ENCODE peak calls at places on chromosome 1, in nine cellular contexts. L is hepatocyte, F is neural progenitor cell, I is psoas muscle, A is adrenal gland, J is ovary, H is suprapubic skin, R is heart right ventricle, X is left ventricle myocardium inferior. Z is an unnamed sample.

GRCh38 chr1:27428316-27429028 is 36.0 kb downstream of the GPR3 start:
- DNase-seq in L (peak; percentile 28), F (no peak), I (peak; percentile 74), A (peak; percentile 86), J (no peak), H (no peak), R (peak; percentile 50), X (peak; percentile 57), Z (peak; percentile 55)

GRCh38 chr1:70818391-70818790 is 229.2 kb downstream of the PTGER3 start:
- DNase-seq in L (no peak), F (no peak), I (no peak), A (no peak), J (no peak), H (no peak), R (no peak), X (no peak), Z (no peak)

GRCh38 chr1:38525343-38525948 is 334.1 kb downstream of the RRAGC start:
- DNase-seq in L (peak; percentile 26), F (no peak), I (no peak), A (no peak), J (no peak), H (no peak), R (no peak), X (no peak), Z (no peak)

GRCh38 chr1:40868051-40868723 is 6.0 kb upstream of the CITED4 start:
- DNase-seq in L (peak; percentile 66), F (no peak), I (no peak), A (no peak), J (no peak), H (no peak), R (no peak), X (no peak), Z (no peak)

GRCh38 chr1:234962340-234962989 is 166.2 kb downstream of the TOMM20 start:
- DNase-seq in L (peak; percentile 64), F (no peak), I (no peak), A (peak; percentile 66), J (no peak), H (peak; percentile 85), R (peak; percentile 64), X (no peak), Z (no peak)

GRCh38 chr1:48600182-48600581 is 128.2 kb upstream of the SPATA6 start:
- DNase-seq in L (no peak), F (no peak), I (no peak), A (no peak), J (no peak), H (no peak), R (no peak), X (no peak), Z (no peak)

GRCh38 chr1:31063636-31064035 is 1.9 kb downstream of the PUM1 start:
- DNase-seq in L (no peak), F (peak; percentile 27), I (no peak), A (no peak), J (no peak), H (no peak), R (no peak), X (no peak), Z (no peak)

GRCh38 chr1:32871364-32872188 is 864 bp upstream of the FNDC5 start:
- DNase-seq in L (no peak), F (peak; percentile 76), I (no peak), A (peak; percentile 54), J (no peak), H (peak; percentile 64), R (no peak), X (no peak), Z (peak; percentile 65)

GRCh38 chr1:176110203-176110602 is 96.9 kb downstream of the COP1 start:
- DNase-seq in L (peak; percentile 7), F (no peak), I (no peak), A (no peak), J (no peak), H (no peak), R (no peak), X (no peak), Z (no peak)

GRCh38 chr1:156859523-156860112 is 701 bp upstream of the INSRR start:
- DNase-seq in L (no peak), F (peak; percentile 56), I (no peak), A (peak; percentile 58), J (no peak), H (no peak), R (peak; percentile 18), X (no peak), Z (peak; percentile 82)

GRCh38 chr1:212916395-212917133 is 33.8 kb upstream of the VASH2 start:
- DNase-seq in L (peak; percentile 30), F (peak; percentile 58), I (peak; percentile 56), A (no peak), J (no peak), H (no peak), R (peak; percentile 25), X (peak; percentile 44), Z (peak; percentile 74)

GRCh38 chr1:20767271-20767670 is 19.8 kb downstream of the HP1BP3 start:
- DNase-seq in L (no peak), F (no peak), I (no peak), A (no peak), J (no peak), H (no peak), R (no peak), X (no peak), Z (no peak)

GRCh38 chr1:58983159-58983558 is 199.3 kb upstream of the JUN start:
- DNase-seq in L (no peak), F (no peak), I (no peak), A (no peak), J (no peak), H (no peak), R (no peak), X (no peak), Z (no peak)

GRCh38 chr1:8047686-8048522 is 21.8 kb upstream of the ERRFI1 start:
- DNase-seq in L (peak; percentile 35), F (no peak), I (no peak), A (peak; percentile 49), J (no peak), H (no peak), R (peak; percentile 43), X (peak; percentile 36), Z (no peak)

GRCh38 chr1:190176776-190177175 is 300.9 kb downstream of the BRINP3 start:
- DNase-seq in L (no peak), F (no peak), I (no peak), A (no peak), J (no peak), H (no peak), R (no peak), X (no peak), Z (no peak)

GRCh38 chr1:68969430-68969829 is 472.5 kb upstream of the DEPDC1 start:
- DNase-seq in L (no peak), F (peak; percentile 10), I (no peak), A (no peak), J (no peak), H (no peak), R (no peak), X (no peak), Z (no peak)

GRCh38 chr1:173212952-173213491 is 5.9 kb upstream of the TNFSF4 start:
- DNase-seq in L (no peak), F (no peak), I (no peak), A (no peak), J (no peak), H (no peak), R (no peak), X (no peak), Z (no peak)

GRCh38 chr1:117658676-117659075 is 52.8 kb downstream of the TENT5C start:
- DNase-seq in L (no peak), F (no peak), I (no peak), A (no peak), J (no peak), H (no peak), R (no peak), X (no peak), Z (no peak)

DNA sequence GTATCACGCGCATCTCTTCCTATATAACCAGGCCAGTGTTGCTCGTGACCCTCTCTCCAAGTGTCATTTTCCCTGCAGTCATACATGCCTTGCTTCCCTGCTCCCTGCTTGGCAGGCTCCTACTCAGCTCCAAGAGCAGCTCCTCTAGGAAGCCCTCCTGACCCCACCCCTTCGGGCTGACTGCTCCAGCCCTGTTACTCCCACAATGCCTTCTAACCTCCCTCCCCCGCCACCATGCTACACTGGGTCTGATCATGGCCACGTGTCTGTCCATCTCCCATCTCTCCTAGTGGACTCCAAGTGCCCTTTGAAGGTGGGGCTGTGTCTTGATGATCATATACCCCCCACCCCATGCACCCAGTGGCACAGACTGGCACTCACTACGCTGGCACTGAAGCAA is 44.7 kb downstream of the MRPL37 start:
- DNase-seq in L (no peak), F (no peak), I (no peak), A (no peak), J (no peak), H (no peak), R (no peak), X (no peak), Z (no peak)
- H3K36me3 ChIP-seq in L (no peaks in the 10 kb centered on the region), F (no peaks in the 10 kb centered on the region), I (no peaks in the 10 kb centered on the region), A (no peaks in the 10 kb centered on the region), J (no peaks in the 10 kb centered on the region), H (peaks cover 57% of the 10 kb centered on the region), R (no peaks in the 10 kb centered on the region), X (peaks cover 34% of the 10 kb centered on the region), Z (peaks cover 9% of the 10 kb centered on the region)

GRCh38 chr1:165686121-165686970 is 12.0 kb downstream of the ALDH9A1 start:
- DNase-seq in L (no peak), F (peak; percentile 27), I (no peak), A (no peak), J (no peak), H (no peak), R (no peak), X (no peak), Z (peak; percentile 42)
- H3K4me3 ChIP-seq in L (no peak overlapping the region), F (no peak overlapping the region), I (no peak overlapping the region), A (no peak overlapping the region), J (no peak overlapping the region), H (no peak overlapping the region), R (no peak overlapping the region), X (no peak overlapping the region), Z (no peak overlapping the region)

DNA sequence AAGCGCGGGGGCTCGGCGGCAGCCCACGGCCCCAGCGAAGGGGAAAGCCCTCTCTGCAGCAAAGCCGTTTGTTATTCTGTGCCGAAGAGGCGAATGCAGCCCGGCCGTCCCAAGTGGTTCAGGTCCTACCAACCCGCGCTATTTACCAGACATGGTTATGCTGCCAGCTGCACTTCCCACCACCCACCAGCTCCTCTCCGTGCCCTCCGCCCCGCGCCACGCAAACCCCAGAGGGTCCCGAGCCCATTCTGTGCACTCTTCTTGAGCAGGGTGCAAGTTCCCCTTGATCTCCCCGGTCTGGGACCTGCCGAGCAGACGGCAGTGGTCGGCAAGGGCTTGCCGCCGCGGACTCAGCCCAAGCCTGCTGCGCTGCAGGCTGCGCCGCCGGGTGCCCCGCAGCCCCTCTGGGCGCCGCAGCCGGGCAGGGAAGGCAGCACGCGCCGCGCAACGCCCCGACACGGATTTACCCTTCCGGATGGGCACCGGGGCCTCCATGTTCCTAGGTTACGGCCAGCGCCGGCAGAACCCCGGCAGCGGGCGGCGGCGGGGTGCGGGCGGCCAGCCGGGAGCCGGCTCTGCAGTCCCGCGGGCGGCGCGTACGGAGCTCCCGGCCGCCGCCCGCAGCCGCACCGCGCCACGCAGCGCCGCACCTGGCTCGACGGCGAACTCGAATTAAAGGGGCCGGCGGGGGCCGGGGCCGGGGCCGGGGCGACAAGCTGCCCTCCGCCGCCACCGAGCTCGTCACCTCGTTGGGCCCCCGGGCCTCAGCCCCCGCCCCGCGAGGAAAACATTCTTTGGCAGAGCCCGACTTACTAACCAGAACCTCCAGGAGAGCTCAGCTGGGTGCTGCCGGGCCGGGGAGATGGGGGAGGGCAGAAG is 865 bp upstream of the KCNA2 start:
- DNase-seq in L (peak; percentile 23), F (peak; percentile 65), I (no peak), A (no peak), J (no peak), H (peak; percentile 67), R (no peak), X (peak; percentile 15), Z (peak; percentile 82)
- H3K27me3 ChIP-seq in L (peaks cover 73% of the 10 kb centered on the region), F (peaks cover 95% of the 10 kb centered on the region), I (no peaks in the 10 kb centered on the region), A (peaks cover 56% of the 10 kb centered on the region), J (no peaks in the 10 kb centered on the region), H (peaks cover 85% of the 10 kb centered on the region), R (peaks cover 59% of the 10 kb centered on the region), X (peaks cover 100% of the 10 kb centered on the region), Z (peaks cover 72% of the 10 kb centered on the region)

GRCh38 chr1:51443555-51443954 is 75.5 kb downstream of the EPS15 start:
- DNase-seq in L (no peak), F (no peak), I (no peak), A (no peak), J (no peak), H (no peak), R (no peak), X (no peak), Z (no peak)
- H3K36me3 ChIP-seq in L (no peaks in the 10 kb centered on the region), F (no peaks in the 10 kb centered on the region), I (no peaks in the 10 kb centered on the region), A (no peaks in the 10 kb centered on the region), J (no peaks in the 10 kb centered on the region), H (peaks cover 40% of the 10 kb centered on the region), R (peaks cover 3% of the 10 kb centered on the region), X (peaks cover 41% of the 10 kb centered on the region), Z (peaks cover 2% of the 10 kb centered on the region)